ENCODE peak calls at places on chromosomes 13 and 19, in seven cellular contexts. W is HT1080, J is H9, Y is B cell, R is KBM-7, L is substantia nigra, G is EL. B is an unnamed sample.

GRCh38 chr13:109336730-109337129 is 449.7 kb downstream of the IRS2 start:
- DNase-seq in G (peak; percentile 88), J (no peak), R (no peak), Y (no peak), W (peak; percentile 66), L (no peak), B (no peak)

GRCh38 chr13:39773833-39774232 is 118.4 kb downstream of the COG6 start:
- DNase-seq in R (no peak), L (no peak), G (peak; percentile 68), Y (no peak), W (peak; percentile 46), J (no peak), B (no peak)

GRCh38 chr13:42524487-42525034 is 49.4 kb upstream of the TNFSF11 start:
- DNase-seq in W (peak; percentile 5), Y (no peak), R (no peak), G (peak; percentile 19), J (no peak), L (no peak), B (no peak)

GRCh38 chr13:44218501-44219240 is 155.0 kb upstream of the SERP2 start:
- DNase-seq in R (no peak), J (no peak), Y (no peak), W (no peak), L (no peak), G (no peak), B (no peak)

GRCh38 chr13:112943309-112944125 is 25.5 kb upstream of the MCF2L start:
- DNase-seq in L (no peak), Y (no peak), W (no peak), G (peak; percentile 43), J (peak; percentile 63), R (peak; percentile 63), B (peak; percentile 56)

GRCh38 chr13:79659161-79659560 is 178.2 kb downstream of the NDFIP2 start:
- DNase-seq in R (no peak), W (no peak), G (no peak), J (no peak), Y (no peak), L (no peak), B (peak; percentile 6)

GRCh38 chr13:72221276-72221962 is 354.4 kb upstream of the DACH1 start:
- DNase-seq in R (peak; percentile 41), L (no peak), G (peak; percentile 47), W (peak; percentile 61), Y (no peak), J (peak; percentile 91), B (peak; percentile 48)

GRCh38 chr13:97627566-97627965 is 193.6 kb downstream of the RAP2A start:
- DNase-seq in G (peak; percentile 48), J (peak; percentile 66), L (no peak), R (no peak), W (peak; percentile 93), Y (no peak), B (no peak)

GRCh38 chr13:39938591-39938990 is 283.1 kb downstream of the COG6 start:
- DNase-seq in Y (no peak), W (no peak), J (no peak), G (no peak), R (no peak), L (no peak), B (no peak)

GRCh38 chr19:18878058-18878797 is 17.7 kb downstream of the CERS1 start:
- DNase-seq in Y (no peak), J (peak; percentile 27), L (no peak), R (no peak), W (no peak), G (no peak), B (no peak)

GRCh38 chr19:53657778-53658177 is 26.0 kb downstream of the DPRX start:
- DNase-seq in L (no peak), Y (no peak), G (no peak), R (no peak), J (no peak), W (no peak), B (no peak)